ENCODE peak calls at places on chromosomes 13 and 19, in five cellular contexts. A is esophagus muscularis mucosa, Z is PC-3, S is thoracic aorta, J is AG09309. K is an unnamed sample.

GRCh38 chr19:43524922-43525835 is 1.8 kb downstream of the ETHE1 start:
- DNase-seq in S (peak), A (no peak), Z (peak), J (no peak), K (peak)

GRCh38 chr19:50667759-50668231 is 18.6 kb downstream of the C19orf81 start:
- DNase-seq in J (no peak), S (no peak), A (no peak), Z (no peak), K (no peak)

GRCh38 chr19:32350492-32350891 is 5.1 kb downstream of the ZNF507 start:
- DNase-seq in J (no peak), S (no peak), Z (peak), A (no peak), K (no peak)

GRCh38 chr19:43470288-43470687 is 4.9 kb upstream of the LYPD3 start:
- DNase-seq in J (no peak), A (no peak), Z (peak), S (no peak), K (peak)

GRCh38 chr13:26022538-26023292 is 29.1 kb downstream of the SHISA2 start:
- DNase-seq in A (no peak), Z (peak), J (peak), S (peak), K (peak)

GRCh38 chr19:47598407-47599349 is 10.3 kb upstream of the BICRA start:
- DNase-seq in J (peak), S (peak), Z (peak), A (peak), K (peak)

GRCh38 chr19:2540646-2541454 is 64.9 kb downstream of the GADD45B start:
- DNase-seq in J (peak), Z (peak), A (peak), S (peak), K (peak)

GRCh38 chr13:102597029-102598015 is 536 bp downstream of the TPP2 start:
- DNase-seq in S (no peak), Z (peak), A (no peak), J (no peak), K (peak)

GRCh38 chr13:54317722-54318121 is 1289.1 kb downstream of the OLFM4 start:
- DNase-seq in S (no peak), Z (no peak), J (no peak), A (no peak), K (no peak)

GRCh38 chr13:28609936-28610335 is 49.0 kb upstream of the POMP start:
- DNase-seq in S (no peak), Z (peak), J (peak), A (no peak), K (peak)

GRCh38 chr13:48492123-48493075 is 40.5 kb downstream of the RCBTB2 start:
- DNase-seq in J (peak), Z (no peak), A (no peak), S (no peak), K (peak)

GRCh38 chr13:108929532-108929931 is 300.1 kb downstream of the MYO16 start:
- DNase-seq in S (no peak), J (no peak), Z (peak), A (no peak), K (peak)

GRCh38 chr13:46160474-46161066 is 21.4 kb downstream of the LCP1 start:
- DNase-seq in S (no peak), J (peak), Z (peak), A (no peak), K (peak)

GRCh38 chr19:2250765-2251576 is 1.8 kb downstream of the AMH start:
- DNase-seq in Z (no peak), S (no peak), J (no peak), A (no peak), K (no peak)

GRCh38 chr13:112992931-112993700 is 24.1 kb downstream of the MCF2L start:
- DNase-seq in S (no peak), Z (no peak), A (no peak), J (no peak), K (no peak)

GRCh38 chr19:19193926-19194325 is 1.9 kb downstream of the RFXANK start:
- DNase-seq in Z (no peak), S (no peak), A (no peak), J (no peak), K (no peak)

GRCh38 chr19:55358943-55359908 is 3.8 kb downstream of the GARIN5B start:
- DNase-seq in J (no peak), Z (no peak), A (no peak), S (no peak), K (no peak)

GRCh38 chr19:18023596-18024212 is 15.7 kb downstream of the ARRDC2 start:
- DNase-seq in Z (no peak), A (peak), S (no peak), J (no peak), K (no peak)

GRCh38 chr19:55494172-55494761 is 6.0 kb downstream of the SSC5D start:
- DNase-seq in A (no peak), Z (no peak), J (no peak), S (no peak), K (peak)

GRCh38 chr19:38975214-38975860 is at the start of gene FBXO17:
- DNase-seq in A (no peak), Z (no peak), S (no peak), J (no peak), K (peak)

GRCh38 chr19:45130888-45131615 is 29.7 kb downstream of the NKPD1 start:
- DNase-seq in Z (peak), A (no peak), J (no peak), S (no peak), K (no peak)

GRCh38 chr19:30718728-30719127 is 346.5 kb downstream of the ZNF536 start:
- DNase-seq in Z (no peak), J (no peak), S (no peak), A (no peak), K (no peak)

GRCh38 chr13:80084086-80084676 is 256.7 kb downstream of the SPRY2 start:
- DNase-seq in A (no peak), J (peak), S (no peak), Z (peak), K (peak)

GRCh38 chr19:35135389-35135909 is 590 bp upstream of the LGI4 start:
- DNase-seq in S (no peak), A (no peak), J (no peak), Z (peak), K (peak)
- TF ChIP-seq CTCF in S (peak), A (peak), J (peak), Z (peak), K (peak)

GRCh38 chr13:67134322-67135129 is 95.6 kb downstream of the PCDH9 start:
- DNase-seq in S (no peak), J (no peak), Z (no peak), A (no peak), K (peak)
- H3K4me3 ChIP-seq in S (peak), J (no peak), Z (no peak), A (peak), K (peak)

DNA sequence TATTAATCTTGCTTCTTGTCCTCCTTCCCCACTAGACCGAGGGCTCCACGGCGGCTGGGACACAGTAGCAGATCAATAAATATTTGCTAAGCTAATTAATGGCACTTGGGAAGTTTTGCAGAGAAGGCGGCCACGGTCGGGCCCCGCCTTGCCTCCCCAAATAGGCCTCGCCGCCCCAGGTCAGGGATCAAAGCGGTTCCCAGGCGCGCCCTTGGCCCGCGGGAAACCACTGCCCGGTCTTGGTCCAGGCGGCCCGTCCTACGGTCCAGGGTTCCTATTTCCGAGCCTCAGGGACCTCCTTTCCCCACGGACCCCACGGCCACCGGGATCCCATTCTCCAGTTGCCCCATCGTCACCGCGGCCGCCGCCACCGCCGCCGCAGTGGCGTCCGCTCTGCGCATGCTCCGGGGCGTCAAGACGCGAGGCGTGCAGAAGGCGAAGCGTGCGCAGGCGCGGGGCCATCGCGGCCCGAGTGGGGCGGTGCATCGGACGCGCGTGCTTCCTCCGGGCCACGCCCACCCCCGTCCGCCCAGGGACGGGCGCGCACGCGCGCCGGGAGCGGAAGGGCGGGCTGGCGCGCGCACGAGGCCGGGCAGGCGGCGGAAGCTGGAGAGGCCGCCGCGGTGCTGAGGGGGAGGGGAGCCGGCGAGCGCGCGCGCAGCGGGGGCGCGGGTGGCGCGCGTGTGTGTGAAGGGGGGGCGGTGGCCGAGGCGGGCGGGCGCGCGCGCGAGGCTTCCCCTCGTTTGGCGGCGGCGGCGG is at the start of gene SMARCA4:
- DNase-seq in A (peak), S (peak), J (peak), Z (peak), K (peak)
- TF ChIP-seq CTCF in A (no peak), S (no peak), J (no peak), Z (no peak), K (no peak)

GRCh38 chr19:46492841-46493235 is 2.8 kb downstream of the PNMA8B start:
- DNase-seq in S (no peak), J (no peak), Z (no peak), A (no peak), K (no peak)

GRCh38 chr19:46495789-46496099 is at the start of gene PNMA8B:
- DNase-seq in Z (no peak), J (no peak), A (no peak), S (no peak), K (peak)

GRCh38 chr19:46494936-46495788 is 505 bp downstream of the PNMA8B start:
- DNase-seq in Z (no peak), J (no peak), S (no peak), A (no peak), K (no peak)

GRCh38 chr19:46493236-46494114 is 2.2 kb downstream of the PNMA8B start:
- DNase-seq in A (no peak), Z (no peak), J (no peak), S (no peak), K (peak)

GRCh38 chr19:46494115-46494935 is 1.3 kb downstream of the PNMA8B start:
- DNase-seq in A (no peak), Z (no peak), S (no peak), J (no peak), K (no peak)
- H3K4me3 ChIP-seq in A (peak), Z (no peak), S (peak), J (no peak), K (no peak)

DNA sequence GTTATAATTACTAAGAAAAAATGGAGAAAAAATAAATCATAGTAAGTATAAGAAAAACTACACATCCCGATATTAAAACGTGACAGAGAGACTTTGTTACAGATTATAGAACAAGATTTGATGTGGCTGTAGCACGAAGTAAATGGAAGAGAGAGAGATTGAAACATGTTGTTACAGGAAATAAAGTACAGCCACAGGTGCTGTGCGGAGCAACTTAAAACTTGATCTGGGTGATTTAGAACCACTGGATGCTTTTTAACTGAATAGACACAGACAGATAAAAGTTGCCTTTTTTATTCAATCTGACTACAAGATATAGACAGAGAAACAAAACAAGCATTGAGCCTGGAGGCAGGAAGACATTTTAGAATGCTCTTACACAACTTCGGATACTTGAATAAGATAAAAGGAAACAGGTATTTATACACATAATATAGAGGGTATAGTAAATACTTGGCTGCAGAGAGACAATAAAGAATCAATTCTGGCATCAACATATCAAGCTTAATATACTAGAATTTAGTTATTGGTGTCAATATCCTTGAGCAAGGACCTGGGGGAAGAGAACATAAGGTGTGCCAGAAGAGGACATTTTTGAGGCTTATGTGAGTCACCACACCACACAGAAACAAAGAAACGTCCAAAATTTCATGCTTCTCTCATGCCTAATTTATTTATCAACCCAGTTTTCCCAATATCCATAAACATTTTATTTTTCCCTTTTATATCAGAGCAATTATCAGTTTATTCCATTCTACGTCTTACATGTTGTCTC is 548.5 kb downstream of the SLITRK1 start:
- DNase-seq in A (no peak), S (no peak), J (no peak), Z (peak), K (no peak)
- TF ChIP-seq CTCF in A (no peak), S (no peak), J (no peak), Z (no peak), K (no peak)

DNA sequence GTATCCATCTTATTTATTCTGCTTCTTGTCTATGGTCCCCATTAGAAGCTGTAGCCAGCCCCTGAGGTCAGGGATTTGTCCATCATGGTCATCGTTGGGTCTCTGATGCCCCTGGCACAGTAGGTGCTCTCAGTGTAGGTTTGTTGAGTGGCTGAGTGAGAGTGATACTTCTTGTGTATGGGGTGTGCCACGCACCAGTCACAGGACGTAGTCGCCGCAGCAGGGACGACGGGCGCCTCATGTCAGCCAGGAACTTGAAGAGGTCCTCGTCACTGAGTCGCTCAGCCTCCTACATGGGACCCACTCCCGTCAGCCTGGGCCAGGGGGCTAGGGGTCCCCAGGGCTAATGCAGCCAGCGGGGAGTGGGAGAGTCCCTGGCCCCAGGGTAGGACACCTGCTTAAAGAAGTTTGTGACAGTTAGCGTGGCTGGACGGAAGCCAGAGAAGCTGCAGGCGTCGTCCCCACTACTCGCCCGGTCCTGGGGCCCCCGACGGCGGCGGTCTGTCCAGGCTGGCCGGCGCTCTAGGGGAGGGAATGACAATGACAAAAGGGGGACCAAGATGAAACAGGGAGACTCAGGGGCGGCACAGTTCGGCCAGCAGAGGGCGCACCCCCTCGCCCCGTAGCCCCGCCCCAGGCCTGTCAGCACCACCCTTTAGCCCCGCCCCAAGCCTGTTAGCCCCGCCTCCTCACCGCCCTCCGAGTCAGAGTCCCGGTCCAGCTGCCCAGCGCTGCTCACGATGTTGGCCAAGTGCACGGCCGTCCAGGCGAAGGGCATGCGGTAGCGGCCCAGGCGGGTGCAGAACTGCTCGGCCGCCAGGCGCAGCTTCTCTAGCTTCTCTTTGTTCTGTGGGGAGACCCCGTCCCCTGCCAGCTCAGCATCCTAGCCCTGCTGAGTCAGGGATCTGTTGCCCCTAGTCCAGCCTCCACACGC is 3.7 kb downstream of the ANGPTL8 start:
- DNase-seq in S (peak), J (no peak), A (peak), Z (peak), K (peak)
- H3K4me3 ChIP-seq in S (peak), J (no peak), A (no peak), Z (no peak), K (no peak)

DNA sequence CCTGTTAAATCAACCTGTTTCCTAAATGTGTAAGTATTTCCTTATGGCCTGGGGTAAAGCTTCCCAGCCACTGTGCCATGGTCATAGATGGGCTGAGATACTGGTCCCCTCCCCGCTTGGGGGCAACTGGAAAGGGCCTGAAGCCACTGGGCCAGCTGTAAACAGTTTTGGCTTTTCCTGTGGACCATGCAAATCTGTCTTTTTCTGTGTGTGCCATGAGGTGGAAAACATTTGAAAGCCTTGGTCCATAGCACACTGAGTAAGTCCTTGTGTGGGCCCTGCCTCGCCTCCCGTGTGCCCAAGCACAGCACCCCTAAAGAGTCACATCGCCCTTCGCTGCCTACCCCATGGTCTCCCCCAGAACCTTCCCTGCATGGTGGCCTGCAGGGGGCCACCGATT is 52.3 kb upstream of the GPR183 start:
- DNase-seq in S (no peak), A (no peak), J (no peak), Z (no peak), K (no peak)
- TF ChIP-seq CTCF in S (no peak), A (no peak), J (no peak), Z (no peak), K (no peak)

DNA sequence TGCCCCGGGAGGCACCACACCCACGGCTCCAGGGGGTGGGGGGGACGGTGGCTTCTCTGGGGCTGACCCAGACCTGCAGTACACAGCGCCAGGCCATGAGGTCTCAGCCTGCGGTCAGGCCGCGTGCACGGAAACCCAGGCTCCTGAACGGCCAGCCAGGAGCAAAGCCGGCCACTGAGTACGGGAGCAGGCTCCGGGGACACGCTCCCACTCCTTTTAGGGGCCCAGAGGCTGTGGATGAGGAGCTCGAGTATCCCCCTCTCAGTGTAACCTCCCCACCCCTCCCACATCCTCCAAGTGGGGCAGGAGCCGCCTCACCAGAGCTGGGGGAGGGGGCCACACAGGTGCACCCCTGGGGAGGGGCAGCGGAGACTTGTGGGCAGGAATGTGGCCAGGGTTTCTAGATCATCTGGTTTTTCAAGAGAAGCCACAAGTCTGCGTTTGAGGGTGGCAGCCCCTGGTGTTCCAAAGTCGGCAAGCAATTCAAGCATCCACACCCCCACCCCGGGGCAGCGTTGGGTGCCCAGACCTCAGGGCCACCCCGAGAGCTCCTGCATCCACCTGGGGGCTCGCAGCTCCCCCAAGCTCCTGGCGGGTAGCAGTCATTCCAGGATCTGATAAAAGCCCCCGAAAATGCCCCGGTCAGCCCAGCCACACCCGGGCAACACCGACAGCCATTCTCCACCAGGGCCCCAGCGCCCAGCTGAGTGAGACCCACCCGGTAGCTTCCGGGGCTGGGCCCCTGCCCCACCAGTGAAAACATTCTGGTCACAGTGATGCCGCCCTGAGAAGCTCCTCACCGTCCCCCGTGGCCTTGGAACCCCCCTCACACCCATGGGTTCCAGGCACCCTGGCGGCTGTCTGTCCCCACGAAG is 6.1 kb downstream of the SBNO2 start:
- DNase-seq in J (no peak), S (no peak), Z (peak), A (no peak), K (no peak)
- H3K4me3 ChIP-seq in J (no peak), S (no peak), Z (peak), A (peak), K (peak)

GRCh38 chr13:64158910-64159309 is 2743.3 kb upstream of the PCDH20 start:
- DNase-seq in A (no peak), J (peak), Z (peak), S (no peak), K (peak)

GRCh38 chr13:64154514-64154913 is 2738.9 kb upstream of the PCDH20 start:
- DNase-seq in J (peak), A (no peak), S (no peak), Z (peak), K (peak)
- TF ChIP-seq CTCF in J (peak), A (no peak), S (no peak), Z (peak), K (peak)

GRCh38 chr13:41015920-41016319 is 3.2 kb downstream of the ELF1 start:
- DNase-seq in Z (no peak), A (no peak), J (no peak), S (no peak), K (no peak)

GRCh38 chr13:41013834-41014233 is 5.3 kb downstream of the ELF1 start:
- DNase-seq in Z (no peak), J (no peak), A (no peak), S (no peak), K (no peak)

GRCh38 chr13:41008349-41008980 is 10.7 kb downstream of the ELF1 start:
- DNase-seq in A (no peak), S (no peak), J (peak), Z (peak), K (peak)

GRCh38 chr13:41011382-41011956 is 7.6 kb downstream of the ELF1 start:
- DNase-seq in Z (no peak), S (no peak), A (no peak), J (no peak), K (no peak)

DNA sequence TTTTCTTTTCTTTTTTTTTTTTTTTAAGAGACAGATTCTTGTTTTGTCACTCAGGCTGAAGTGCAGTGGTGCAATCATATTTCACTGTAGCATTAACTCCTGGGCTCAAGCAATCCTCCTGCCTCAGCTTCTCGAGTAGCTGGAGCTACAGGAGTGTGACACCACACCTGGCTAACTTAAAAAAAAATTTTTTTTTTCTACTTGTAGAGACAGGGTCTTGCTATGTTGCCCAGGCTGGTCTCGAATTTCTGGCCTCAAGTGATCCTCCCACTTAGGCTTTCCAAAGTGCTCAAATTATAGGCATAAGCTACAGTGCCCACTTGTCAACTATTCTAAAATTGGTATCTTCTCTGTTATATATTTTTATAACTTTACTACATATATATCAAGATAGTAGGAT is 6.6 kb downstream of the ELF1 start:
- DNase-seq in S (no peak), Z (no peak), A (no peak), J (no peak), K (no peak)
- H3K4me3 ChIP-seq in S (no peak), Z (no peak), A (no peak), J (no peak), K (no peak)

K was measured in fibroblast of the aortic adventitia.